ENCODE peak calls at places on chromosomes 4 and X, in five cellular contexts. S, Q, N, W and R are unnamed samples.

GRCh38 chr4:26860922-26861433 is 337 bp downstream of the STIM2 start:
- DNase-seq in S (peak; percentile 47), Q (no peak), N (peak; percentile 92), W (peak; percentile 81), R (peak; percentile 80)

GRCh38 chr4:149409186-149410056 is 406.2 kb downstream of the IQCM start:
- DNase-seq in S (no peak), Q (peak; percentile 89), N (no peak), W (no peak), R (no peak)

GRCh38 chrX:134544614-134545255 is 84.8 kb downstream of the HPRT1 start:
- DNase-seq in S (peak; percentile 18), Q (no peak), N (no peak), W (no peak), R (no peak)

GRCh38 chr4:4980818-4981217 is 38.4 kb downstream of the CYTL1 start:
- DNase-seq in S (no peak), Q (peak; percentile 84), N (no peak), W (no peak), R (no peak)

GRCh38 chr4:93414041-93414440 is 414.5 kb upstream of the ATOH1 start:
- DNase-seq in S (no peak), Q (no peak), N (no peak), W (no peak), R (no peak)

GRCh38 chr4:94766856-94767255 is 9.1 kb downstream of the BMPR1B start:
- DNase-seq in S (no peak), Q (peak; percentile 51), N (no peak), W (no peak), R (no peak)

GRCh38 chr4:176549161-176549865 is 229.5 kb downstream of the SPCS3 start:
- DNase-seq in S (no peak), Q (peak; percentile 54), N (no peak), W (no peak), R (no peak)

GRCh38 chrX:77442728-77443127 is 4.5 kb upstream of the FGF16 start:
- DNase-seq in S (no peak), Q (peak; percentile 90), N (no peak), W (no peak), R (no peak)

GRCh38 chrX:153946910-153947769 is 2.7 kb upstream of the RENBP start:
- DNase-seq in S (peak; percentile 84), Q (peak; percentile 78), N (peak; percentile 93), W (no peak), R (no peak)

GRCh38 chr4:99301376-99302164 is 10.8 kb upstream of the ADH1A start:
- DNase-seq in S (no peak), Q (peak; percentile 70), N (no peak), W (no peak), R (no peak)

GRCh38 chr4:186227221-186227620 is at the start of gene KLKB1:
- DNase-seq in S (no peak), Q (no peak), N (no peak), W (no peak), R (no peak)

GRCh38 chrX:67780694-67781109 is 236.9 kb downstream of the AR start:
- DNase-seq in S (peak; percentile 27), Q (peak; percentile 98), N (peak; percentile 90), W (peak; percentile 84), R (no peak)

GRCh38 chr4:8053688-8054449 is 104.7 kb downstream of the ABLIM2 start:
- DNase-seq in S (no peak), Q (no peak), N (no peak), W (no peak), R (no peak)

GRCh38 chrX:11064851-11065600 is 46.1 kb upstream of the HCCS start:
- DNase-seq in S (no peak), Q (peak; percentile 91), N (no peak), W (no peak), R (no peak)

GRCh38 chr4:96698891-96699290 is 859.0 kb downstream of the PDHA2 start:
- DNase-seq in S (no peak), Q (no peak), N (no peak), W (no peak), R (no peak)

GRCh38 chr4:78014889-78015886 is 41.9 kb upstream of the FRAS1 start:
- DNase-seq in S (no peak), Q (no peak), N (no peak), W (no peak), R (no peak)

GRCh38 chr4:32748498-32748897 is 2028.3 kb downstream of the PCDH7 start:
- DNase-seq in S (no peak), Q (no peak), N (no peak), W (no peak), R (no peak)

GRCh38 chr4:60134106-60134505 is 1066.0 kb upstream of the ADGRL3 start:
- DNase-seq in S (no peak), Q (no peak), N (no peak), W (no peak), R (no peak)

GRCh38 chr4:85531575-85532339 is 56.8 kb downstream of the ARHGAP24 start:
- DNase-seq in S (no peak), Q (no peak), N (no peak), W (no peak), R (no peak)

GRCh38 chr4:18138076-18138665 is 116.6 kb upstream of the LCORL start:
- DNase-seq in S (peak; percentile 8), Q (no peak), N (no peak), W (no peak), R (no peak)

GRCh38 chrX:80812176-80812575 is 2.5 kb upstream of the BRWD3 start:
- DNase-seq in S (peak; percentile 19), Q (peak; percentile 50), N (no peak), W (no peak), R (no peak)

GRCh38 chr4:4384837-4385236 is 2.1 kb upstream of the NSG1 start:
- DNase-seq in S (no peak), Q (no peak), N (no peak), W (no peak), R (no peak)

GRCh38 chr4:16418814-16419213 is 192.5 kb upstream of the TAPT1 start:
- DNase-seq in S (no peak), Q (peak; percentile 87), N (no peak), W (no peak), R (no peak)
- TF ChIP-seq CTCF in S (no peak), Q (no peak), N (no peak), W (no peak), R (no peak)

GRCh38 chr4:68904786-68905185 is 46.8 kb downstream of the UGT2A3 start:
- DNase-seq in S (peak; percentile 25), Q (peak; percentile 12), N (no peak), W (no peak), R (no peak)
- TF ChIP-seq CTCF in S (no peak), Q (no peak), N (no peak), W (no peak), R (peak; percentile 40)

GRCh38 chr4:102715057-102715456 is 45.7 kb downstream of the MANBA start:
- DNase-seq in S (no peak), Q (peak; percentile 9), N (no peak), W (no peak), R (no peak)

GRCh38 chr4:102707150-102707549 is 53.6 kb downstream of the MANBA start:
- DNase-seq in S (no peak), Q (no peak), N (no peak), W (no peak), R (no peak)

GRCh38 chr4:102717448-102718092 is 43.2 kb downstream of the MANBA start:
- DNase-seq in S (no peak), Q (no peak), N (no peak), W (no peak), R (no peak)

GRCh38 chr4:102710986-102711385 is 49.8 kb downstream of the MANBA start:
- DNase-seq in S (no peak), Q (no peak), N (no peak), W (no peak), R (no peak)

GRCh38 chr4:102713096-102713495 is 47.7 kb downstream of the MANBA start:
- DNase-seq in S (no peak), Q (peak; percentile 65), N (no peak), W (no peak), R (no peak)
- TF ChIP-seq CTCF in S (no peak), Q (no peak), N (no peak), W (no peak), R (no peak)

GRCh38 chr4:165461176-165461835 is 82.5 kb downstream of the CPE start:
- DNase-seq in S (no peak), Q (peak; percentile 97), N (no peak), W (no peak), R (no peak)

GRCh38 chr4:165464338-165464737 is 85.5 kb downstream of the CPE start:
- DNase-seq in S (no peak), Q (no peak), N (no peak), W (no peak), R (no peak)

GRCh38 chr4:165464813-165465381 is 86.1 kb downstream of the CPE start:
- DNase-seq in S (no peak), Q (peak; percentile 80), N (no peak), W (no peak), R (no peak)

GRCh38 chr4:165458451-165458850 is 79.6 kb downstream of the CPE start:
- DNase-seq in S (no peak), Q (peak; percentile 33), N (no peak), W (no peak), R (no peak)

DNA sequence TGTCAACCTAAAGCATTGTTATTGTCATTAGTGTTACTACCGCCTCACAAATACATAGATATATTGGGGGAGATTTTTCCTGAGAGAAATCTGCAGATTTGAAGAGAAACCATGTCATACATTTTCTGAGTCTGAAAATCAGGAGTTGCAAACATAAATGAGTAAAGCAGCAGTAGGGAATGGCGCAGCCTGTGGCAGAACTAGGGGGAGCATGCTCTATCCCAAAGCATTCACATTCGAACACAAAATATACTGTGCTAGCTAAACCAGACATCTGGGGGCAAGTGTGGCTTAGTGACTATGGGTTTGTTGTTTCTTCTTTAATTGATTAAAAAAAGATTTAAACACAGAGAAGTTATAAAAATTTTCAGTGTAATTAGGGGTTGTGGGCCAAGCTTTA is 83.2 kb downstream of the CPE start:
- DNase-seq in S (no peak), Q (peak; percentile 22), N (no peak), W (no peak), R (no peak)
- TF ChIP-seq CTCF in S (no peak), Q (peak; percentile 37), N (peak; percentile 33), W (no peak), R (no peak)

GRCh38 chr4:126328914-126329313 is 1014.2 kb downstream of the FAT4 start:
- DNase-seq in S (no peak), Q (no peak), N (no peak), W (no peak), R (no peak)
- TF ChIP-seq CTCF in S (no peak), Q (no peak), N (no peak), W (no peak), R (no peak)

DNA sequence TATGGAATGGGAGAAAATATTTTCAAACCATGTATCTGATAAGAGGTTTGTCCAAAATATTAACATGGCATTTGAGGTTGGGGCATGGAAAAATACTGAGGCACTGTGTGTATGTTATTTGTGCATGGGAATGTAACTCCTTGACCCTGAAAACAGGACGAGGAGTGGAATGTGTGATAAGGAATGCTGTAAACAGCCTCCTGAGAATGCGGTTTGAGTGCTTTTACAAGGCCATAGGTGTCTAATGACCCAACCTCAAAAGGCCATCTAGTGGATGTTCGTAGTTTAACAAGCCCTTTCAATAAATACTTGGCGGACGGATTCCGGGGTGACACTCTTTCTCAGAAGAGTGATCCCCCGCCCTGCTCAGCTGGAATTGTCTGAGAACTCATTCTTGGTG is 162.9 kb upstream of the USP9X start:
- DNase-seq in S (no peak), Q (peak; percentile 66), N (no peak), W (no peak), R (no peak)
- TF ChIP-seq CTCF in S (no peak), Q (peak; percentile 47), N (peak; percentile 19), W (no peak), R (peak; percentile 59)

GRCh38 chrX:21383546-21383945 is 9.3 kb downstream of the CNKSR2 start:
- DNase-seq in S (no peak), Q (peak; percentile 3), N (no peak), W (no peak), R (no peak)

GRCh38 chrX:21384178-21384577 is 10.0 kb downstream of the CNKSR2 start:
- DNase-seq in S (no peak), Q (no peak), N (no peak), W (no peak), R (no peak)

GRCh38 chrX:21382715-21383114 is 8.5 kb downstream of the CNKSR2 start:
- DNase-seq in S (no peak), Q (peak; percentile 5), N (no peak), W (no peak), R (no peak)
- TF ChIP-seq CTCF in S (peak; percentile 23), Q (peak; percentile 49), N (peak; percentile 41), W (no peak), R (peak; percentile 71)